ENCODE peak calls at places on chromosomes 2 and 18, in four cellular contexts. N is HepG2, K is GM12878, H is NT2/D1. X is an unnamed sample.

GRCh38 chr2:31384771-31385276 is 29.7 kb downstream of the XDH start:
- DNase-seq in N (no peak), K (no peak), H (no peak), X (no peak)

GRCh38 chr2:55848096-55848495 is 75.5 kb downstream of the EFEMP1 start:
- DNase-seq in N (no peak), K (no peak), H (no peak), X (no peak)

GRCh38 chr2:42673989-42674564 is 89.9 kb downstream of the OXER1 start:
- DNase-seq in N (peak), K (no peak), H (no peak), X (no peak)

GRCh38 chr2:75327334-75327733 is 128.0 kb upstream of the TACR1 start:
- DNase-seq in N (no peak), K (no peak), H (no peak), X (peak)

GRCh38 chr2:42116195-42117181 is 52.7 kb upstream of the EML4 start:
- DNase-seq in N (peak), K (no peak), H (no peak), X (no peak)

GRCh38 chr2:164794432-164795231 is 47.0 kb downstream of the COBLL1 start:
- DNase-seq in N (no peak), K (no peak), H (no peak), X (no peak)

GRCh38 chr2:192410319-192410718 is 215.6 kb upstream of the TMEFF2 start:
- DNase-seq in N (no peak), K (no peak), H (no peak), X (no peak)

GRCh38 chr18:3262234-3263171 is 570 bp downstream of the MYL12B start:
- DNase-seq in N (no peak), K (no peak), H (no peak), X (no peak)

GRCh38 chr2:1493361-1494126 is 80.3 kb downstream of the TPO start:
- DNase-seq in N (no peak), K (no peak), H (no peak), X (no peak)

GRCh38 chr2:161232571-161232970 is 72.3 kb downstream of the TANK start:
- DNase-seq in N (no peak), K (no peak), H (no peak), X (no peak)

DNA sequence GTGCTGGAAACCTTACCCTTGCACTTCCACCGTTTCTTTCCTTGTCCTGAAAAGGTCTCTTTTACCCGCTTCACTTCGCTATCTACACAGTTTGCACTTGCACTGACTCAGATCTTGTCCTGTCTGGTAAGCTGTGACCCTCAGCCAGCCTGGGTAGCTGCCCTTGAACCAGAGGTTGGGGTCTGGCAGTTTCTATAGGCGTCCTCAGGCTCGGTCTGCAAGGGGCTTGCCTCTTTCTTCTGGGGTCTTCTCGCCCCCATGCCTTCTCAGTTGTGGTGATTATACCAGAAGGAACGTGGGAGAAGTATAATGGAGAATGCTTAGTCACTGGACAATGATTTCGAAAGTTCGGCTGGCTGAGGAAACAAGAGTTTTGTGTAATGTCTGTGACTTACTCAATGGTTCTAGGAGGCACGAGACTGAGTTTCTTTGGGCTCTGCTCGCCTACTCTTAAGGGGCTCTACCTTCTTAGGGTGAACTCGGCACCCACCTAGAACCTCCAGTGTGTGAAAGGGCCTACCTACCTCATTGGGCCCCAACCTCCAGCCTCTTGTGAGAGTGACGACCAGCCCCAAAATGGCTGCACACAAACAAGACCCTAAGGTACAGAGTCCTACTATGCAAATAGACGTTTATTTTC is 6.9 kb upstream of the STAT1 start:
- DNase-seq in N (peak), K (no peak), H (no peak), X (no peak)
- TF ChIP-seq SUZ12 in N (no peak), K (no peak), H (no peak), X (no peak)

GRCh38 chr2:111633643-111634042 is 250.3 kb downstream of the ANAPC1 start:
- DNase-seq in N (no peak), K (no peak), H (no peak), X (no peak)
- TF ChIP-seq SUZ12 in N (no peak), K (no peak), H (no peak), X (no peak)

DNA sequence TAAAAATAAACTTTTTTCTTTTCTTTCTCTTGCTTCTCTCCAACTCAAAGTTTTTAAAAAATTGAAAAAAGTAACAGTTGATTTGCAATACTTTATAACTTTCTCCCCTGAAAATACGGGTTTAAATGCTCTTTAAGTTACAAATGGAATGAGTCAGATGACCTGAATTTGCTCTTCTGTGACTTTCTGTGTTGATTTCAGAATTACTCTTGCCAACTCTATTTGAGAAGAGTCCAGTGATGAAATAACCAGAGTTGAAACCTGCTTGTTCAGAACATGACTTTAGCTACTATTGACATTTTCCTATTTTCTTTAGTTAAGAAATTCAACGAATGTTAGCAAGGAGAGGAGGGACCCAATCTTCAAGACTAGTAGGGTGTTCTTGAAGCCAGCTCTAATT is 146.1 kb upstream of the ZSWIM2 start:
- DNase-seq in N (no peak), K (no peak), H (no peak), X (no peak)
- TF ChIP-seq SUZ12 in N (no peak), K (no peak), H (no peak), X (no peak)

GRCh38 chr18:76823166-76823539 is 796 bp downstream of the ZNF236 start:
- DNase-seq in N (no peak), K (no peak), H (no peak), X (no peak)

GRCh38 chr18:76822510-76823165 is at the start of gene ZNF236:
- DNase-seq in N (peak), K (no peak), H (peak), X (peak)

GRCh38 chr18:76821356-76821874 is 942 bp upstream of the ZNF236 start:
- DNase-seq in N (no peak), K (no peak), H (no peak), X (no peak)

GRCh38 chr18:76823574-76823973 is 1.2 kb downstream of the ZNF236 start:
- DNase-seq in N (no peak), K (no peak), H (no peak), X (no peak)

DNA sequence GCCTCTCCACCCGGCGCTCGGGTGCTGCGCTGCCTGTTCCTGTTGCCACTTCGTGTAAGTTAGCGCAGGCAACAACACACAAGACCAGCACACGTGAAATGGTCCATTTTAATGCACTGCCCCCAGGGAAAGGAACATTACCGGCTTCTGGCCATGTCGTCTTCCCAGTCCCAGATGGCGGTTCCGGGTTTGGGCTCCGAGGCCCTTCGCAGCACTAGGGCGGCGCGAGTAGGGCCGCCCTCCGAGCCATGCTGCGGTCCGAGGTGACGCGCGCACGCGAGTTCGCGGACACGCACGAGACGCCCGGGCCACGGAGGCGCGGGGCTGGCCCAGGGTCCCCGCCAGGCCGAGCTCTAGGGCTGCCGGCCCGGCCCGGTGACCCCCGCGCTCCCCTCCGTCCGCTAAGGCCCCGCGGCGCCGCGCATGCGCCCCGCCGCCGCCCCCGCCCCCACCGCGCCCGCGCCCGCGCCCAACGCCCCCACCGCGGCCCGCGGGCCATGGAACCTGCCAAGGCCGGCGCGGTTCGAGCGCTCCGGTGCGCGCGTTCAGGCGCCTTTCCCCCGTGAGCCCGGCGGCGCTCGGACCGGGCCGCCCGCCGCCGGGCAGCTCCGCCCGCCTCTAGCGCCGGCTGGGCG is 365 bp upstream of the ZNF236 start:
- DNase-seq in N (no peak), K (no peak), H (no peak), X (peak)
- TF ChIP-seq SUZ12 in N (no peak), K (no peak), H (no peak), X (no peak)

DNA sequence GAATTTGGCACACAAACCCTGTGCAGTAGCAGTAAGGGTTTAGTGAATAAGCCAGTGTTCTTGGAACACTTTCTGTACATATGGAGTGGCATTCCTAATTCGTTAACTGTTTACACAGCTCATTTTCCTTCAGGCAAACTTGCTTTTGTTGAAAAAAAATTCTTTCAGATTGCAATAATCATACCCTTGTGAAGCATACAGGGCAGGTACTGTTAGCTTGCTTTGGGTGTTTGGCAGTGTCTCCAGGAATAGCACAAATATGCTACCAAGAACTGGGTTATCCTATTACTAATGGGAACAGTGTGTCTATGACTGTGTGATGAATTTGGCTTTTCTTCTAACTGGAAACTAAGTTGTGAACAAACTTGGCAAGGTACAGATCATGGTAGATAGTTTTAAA is 33.4 kb downstream of the UGP2 start:
- DNase-seq in N (no peak), K (no peak), H (no peak), X (no peak)
- TF ChIP-seq SUZ12 in N (no peak), K (no peak), H (no peak), X (no peak)

GRCh38 chr18:71598374-71598773 is 945.8 kb downstream of the CBLN2 start:
- DNase-seq in N (no peak), K (no peak), H (no peak), X (no peak)
- TF ChIP-seq SUZ12 in N (no peak), K (no peak), H (no peak), X (no peak)

GRCh38 chr2:119196301-119197124 is 27.1 kb upstream of the STEAP3 start:
- DNase-seq in N (no peak), K (no peak), H (peak), X (no peak)
- TF ChIP-seq SUZ12 in N (no peak), K (no peak), H (no peak), X (no peak)

DNA sequence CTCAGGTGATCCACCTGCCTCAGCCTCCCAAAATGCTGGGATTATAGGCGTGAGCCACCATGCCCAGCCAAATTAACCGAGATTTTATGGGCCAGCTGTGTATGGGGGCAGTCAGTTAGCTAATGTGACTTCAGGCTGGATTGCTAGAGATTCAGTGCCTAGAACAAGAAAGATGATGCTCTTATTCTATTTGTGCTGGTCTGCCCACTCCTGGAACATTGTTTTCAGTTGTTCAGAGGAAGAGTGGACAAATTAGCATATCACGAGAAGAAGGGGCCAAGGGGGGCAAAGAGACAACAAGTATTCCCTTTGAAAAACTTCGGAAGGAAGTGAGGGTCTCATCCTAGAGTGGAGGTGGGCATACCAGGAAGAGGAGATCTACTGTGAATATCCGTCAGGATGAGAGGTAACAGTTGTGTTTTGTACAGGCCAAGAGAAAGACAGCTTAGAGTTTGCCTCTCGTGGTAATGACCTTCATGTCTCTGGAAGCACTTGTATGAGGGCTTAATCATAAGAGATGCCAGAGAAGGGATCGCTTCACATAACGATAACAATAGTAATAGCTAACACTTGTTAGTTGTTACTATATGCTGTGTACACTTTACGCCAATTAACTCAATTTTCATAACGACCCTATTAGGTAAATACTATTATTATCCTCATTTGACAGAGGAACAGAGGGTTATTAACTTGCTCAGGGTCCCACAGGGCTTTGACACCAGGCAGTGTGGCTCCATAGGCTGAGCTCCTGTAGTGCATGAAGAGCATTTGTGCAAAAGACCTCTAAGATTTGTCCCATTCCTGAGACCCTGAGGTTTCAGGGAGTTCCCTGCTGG is 138.3 kb downstream of the DDX1 start:
- DNase-seq in N (no peak), K (no peak), H (no peak), X (no peak)
- TF ChIP-seq SUZ12 in N (no peak), K (no peak), H (no peak), X (no peak)

DNA sequence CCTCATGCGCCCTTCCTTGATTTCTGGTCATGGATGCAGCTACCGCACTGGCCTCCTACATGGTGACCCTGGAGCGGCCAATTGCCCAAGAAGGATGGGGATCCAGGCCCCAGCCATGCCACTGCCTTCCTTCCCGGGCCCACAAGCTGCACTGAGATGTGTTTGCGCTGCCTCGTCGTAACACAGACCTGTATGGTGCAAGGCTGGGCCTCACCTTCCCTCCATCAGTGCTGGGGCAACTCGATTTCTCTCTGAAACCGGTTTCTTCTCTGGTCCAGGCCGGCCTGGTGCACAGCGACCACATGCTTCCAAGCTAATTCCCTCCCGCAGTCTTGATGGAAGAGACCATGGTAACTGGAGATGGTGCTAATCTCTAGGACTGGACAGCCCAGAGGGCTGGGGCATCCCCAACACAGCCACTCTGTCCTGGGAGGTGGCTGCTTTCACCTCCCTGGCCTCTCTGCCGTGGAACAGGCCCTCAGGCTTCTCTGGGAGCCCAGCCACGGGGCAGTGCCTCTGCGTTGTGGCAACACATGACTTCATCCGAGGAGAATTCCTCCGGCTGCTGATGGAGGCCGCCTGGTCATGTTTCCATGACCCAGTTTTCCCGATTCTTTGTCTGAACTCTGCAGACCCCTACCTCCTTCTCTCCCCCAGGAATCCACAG is 184.2 kb downstream of the GLI2 start:
- DNase-seq in N (no peak), K (no peak), H (no peak), X (no peak)
- TF ChIP-seq SUZ12 in N (no peak), K (no peak), H (no peak), X (no peak)

GRCh38 chr2:24928036-24928435 is 8.0 kb upstream of the ADCY3 start:
- DNase-seq in N (no peak), K (no peak), H (no peak), X (no peak)

GRCh38 chr2:24926602-24927252 is 6.7 kb upstream of the ADCY3 start:
- DNase-seq in N (no peak), K (no peak), H (no peak), X (no peak)

GRCh38 chr2:24932715-24933114 is 12.7 kb upstream of the ADCY3 start:
- DNase-seq in N (no peak), K (no peak), H (no peak), X (no peak)

GRCh38 chr2:24929230-24929629 is 9.2 kb upstream of the ADCY3 start:
- DNase-seq in N (no peak), K (no peak), H (no peak), X (no peak)

GRCh38 chr2:24930768-24931167 is 10.7 kb upstream of the ADCY3 start:
- DNase-seq in N (no peak), K (peak), H (no peak), X (no peak)
- TF ChIP-seq SUZ12 in N (no peak), K (no peak), H (no peak), X (no peak)

X was measured in HEK293T.